ENCODE peak calls at places on chromosomes 13 and 19, in five cellular contexts. L is GM23338, M is suprapubic skin, D is SK-N-MC, Z is breast epithelium. X is an unnamed sample.

GRCh38 chr13:28401303-28402056 is 93.4 kb downstream of the FLT1 start:
- DNase-seq in L (no peak), M (no peak), D (no peak), Z (no peak), X (no peak)

GRCh38 chr19:10701955-10702307 is 692 bp downstream of the QTRT1 start:
- DNase-seq in L (peak), M (no peak), D (no peak), Z (no peak), X (no peak)

GRCh38 chr13:32676242-32676641 is 90.0 kb downstream of the PDS5B start:
- DNase-seq in L (no peak), M (no peak), D (no peak), Z (no peak), X (no peak)

GRCh38 chr19:57759096-57759495 is 10.4 kb upstream of the ZNF586 start:
- DNase-seq in L (no peak), M (no peak), D (no peak), Z (no peak), X (no peak)

GRCh38 chr13:113857531-113858195 is 6.2 kb downstream of the GAS6 start:
- DNase-seq in L (no peak), M (peak), D (no peak), Z (peak), X (no peak)

GRCh38 chr13:37884026-37884425 is 14.5 kb upstream of the TRPC4 start:
- DNase-seq in L (no peak), M (no peak), D (no peak), Z (no peak), X (no peak)

GRCh38 chr19:54415208-54415900 is at the start of gene TTYH1:
- DNase-seq in L (peak), M (no peak), D (no peak), Z (no peak), X (no peak)

GRCh38 chr13:62931901-62932883 is 1516.5 kb upstream of the PCDH20 start:
- DNase-seq in L (no peak), M (no peak), D (no peak), Z (no peak), X (no peak)

GRCh38 chr19:16921766-16922591 is 33.2 kb downstream of the F2RL3 start:
- DNase-seq in L (no peak), M (no peak), D (no peak), Z (no peak), X (no peak)

GRCh38 chr19:41219924-41220567 is 1.0 kb downstream of the AXL start:
- DNase-seq in L (peak), M (no peak), D (no peak), Z (no peak), X (no peak)

GRCh38 chr13:75938811-75939525 is 302.8 kb downstream of the LMO7 start:
- DNase-seq in L (no peak), M (no peak), D (no peak), Z (no peak), X (no peak)

GRCh38 chr13:22081430-22081829 is 410.6 kb downstream of the FGF9 start:
- DNase-seq in L (no peak), M (no peak), D (no peak), Z (no peak), X (no peak)

GRCh38 chr13:41054212-41054877 is 7.0 kb upstream of the WBP4 start:
- DNase-seq in L (peak), M (no peak), D (no peak), Z (no peak), X (no peak)

GRCh38 chr19:8505680-8506401 is 3.4 kb upstream of the PRAM1 start:
- DNase-seq in L (peak), M (peak), D (no peak), Z (peak), X (no peak)

GRCh38 chr13:78660130-78660857 is 1.3 kb upstream of the OBI1 start:
- DNase-seq in L (peak), M (no peak), D (peak), Z (no peak), X (no peak)

GRCh38 chr13:27194209-27194608 is 22.6 kb upstream of the USP12 start:
- DNase-seq in L (no peak), M (no peak), D (no peak), Z (no peak), X (no peak)

GRCh38 chr19:4232614-4233281 is 3.4 kb downstream of the EBI3 start:
- DNase-seq in L (no peak), M (no peak), D (no peak), Z (no peak), X (no peak)

GRCh38 chr13:85650613-85651012 is 148.6 kb downstream of the SLITRK6 start:
- DNase-seq in L (peak), M (no peak), D (no peak), Z (no peak), X (no peak)

GRCh38 chr13:113009743-113010509 is 40.9 kb downstream of the MCF2L start:
- DNase-seq in L (no peak), M (no peak), D (no peak), Z (no peak), X (no peak)

GRCh38 chr13:72145383-72145782 is 278.4 kb upstream of the DACH1 start:
- DNase-seq in L (no peak), M (no peak), D (no peak), Z (no peak), X (no peak)

GRCh38 chr19:34145741-34146202 is 26.5 kb upstream of the LSM14A start:
- DNase-seq in L (peak), M (no peak), D (peak), Z (no peak), X (no peak)

GRCh38 chr13:113920173-113920572 is 53.7 kb downstream of the C13orf46 start:
- DNase-seq in L (no peak), M (peak), D (no peak), Z (no peak), X (no peak)

GRCh38 chr13:27960362-27961226 is 8.5 kb downstream of the CDX2 start:
- DNase-seq in L (peak), M (no peak), D (no peak), Z (peak), X (no peak)

GRCh38 chr13:51785592-51786424 is 18.2 kb downstream of the DHRS12 start:
- DNase-seq in L (no peak), M (peak), D (peak), Z (no peak), X (no peak)

GRCh38 chr19:52494518-52494917 is 33.0 kb upstream of the ZNF808 start:
- DNase-seq in L (no peak), M (no peak), D (no peak), Z (no peak), X (no peak)

GRCh38 chr13:30743319-30744055 is 8.1 kb downstream of the ALOX5AP start:
- DNase-seq in L (no peak), M (no peak), D (no peak), Z (peak), X (peak)

GRCh38 chr13:113916330-113916815 is 52.5 kb upstream of the GAS6 start:
- DNase-seq in L (no peak), M (peak), D (no peak), Z (peak), X (no peak)

GRCh38 chr19:33311326-33311682 is 9.0 kb upstream of the CEBPA start:
- DNase-seq in L (no peak), M (no peak), D (no peak), Z (no peak), X (no peak)

GRCh38 chr19:29760752-29761502 is 45.9 kb upstream of the C19orf12 start:
- DNase-seq in L (no peak), M (no peak), D (no peak), Z (no peak), X (no peak)

GRCh38 chr19:32404939-32405430 is 585 bp upstream of the DPY19L3 start:
- DNase-seq in L (no peak), M (peak), D (no peak), Z (peak), X (no peak)

DNA sequence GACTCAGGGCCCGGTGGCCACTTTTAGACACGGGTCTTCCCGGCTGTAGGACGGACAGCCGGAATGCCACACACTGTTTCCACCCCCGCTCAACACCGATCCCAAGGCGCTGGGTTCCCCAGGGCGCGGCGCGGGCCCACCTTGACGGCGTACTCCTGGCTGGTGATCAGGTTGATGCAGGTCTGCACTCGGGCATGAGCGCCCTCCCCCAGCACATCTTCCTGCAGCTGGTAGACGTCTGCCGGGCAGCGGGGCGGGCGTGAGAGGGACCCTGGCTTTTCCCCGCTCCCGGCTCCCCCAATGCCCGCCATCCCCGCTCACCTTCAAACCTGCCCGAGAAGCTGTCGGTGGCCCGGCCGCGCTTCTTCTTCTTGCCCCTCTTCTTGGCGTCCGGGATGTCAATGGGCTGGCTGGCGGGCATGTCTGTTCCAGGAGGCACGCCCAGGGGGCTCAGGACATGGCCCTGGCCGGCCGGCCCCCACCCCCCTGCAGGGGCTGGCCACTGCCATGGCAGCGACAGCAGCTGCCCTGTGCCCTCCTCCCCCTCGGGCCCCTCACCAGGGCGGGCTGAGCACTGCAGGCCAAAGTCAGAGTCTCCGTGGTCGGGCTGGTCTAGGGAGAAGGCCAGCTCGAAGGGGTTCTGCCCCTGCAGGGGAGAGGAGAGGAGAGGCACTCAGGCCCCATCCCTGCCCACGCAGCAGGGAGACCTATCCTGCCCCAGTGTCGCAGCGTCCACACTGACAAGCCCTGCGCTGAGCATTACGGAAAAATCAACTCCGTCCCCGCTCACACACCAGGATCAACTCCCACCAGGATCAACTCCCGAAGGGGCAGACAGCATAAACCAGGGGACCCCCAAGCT is 4.8 kb downstream of the MKNK2 start:
- DNase-seq in L (no peak), M (no peak), D (no peak), Z (no peak), X (no peak)
- TF ChIP-seq POLR2AphosphoS5 in L (no peak), M (no peak), D (no peak), Z (no peak), X (no peak)

GRCh38 chr13:110628477-110628793 is 13.1 kb downstream of the NAXD start:
- DNase-seq in L (no peak), M (no peak), D (no peak), Z (no peak), X (no peak)

GRCh38 chr13:110629735-110630134 is 14.4 kb downstream of the NAXD start:
- DNase-seq in L (no peak), M (no peak), D (no peak), Z (no peak), X (no peak)

GRCh38 chr13:110627761-110628476 is 12.6 kb downstream of the NAXD start:
- DNase-seq in L (no peak), M (no peak), D (no peak), Z (no peak), X (no peak)

GRCh38 chr13:110628952-110629701 is 13.8 kb downstream of the NAXD start:
- DNase-seq in L (no peak), M (no peak), D (no peak), Z (no peak), X (no peak)

DNA sequence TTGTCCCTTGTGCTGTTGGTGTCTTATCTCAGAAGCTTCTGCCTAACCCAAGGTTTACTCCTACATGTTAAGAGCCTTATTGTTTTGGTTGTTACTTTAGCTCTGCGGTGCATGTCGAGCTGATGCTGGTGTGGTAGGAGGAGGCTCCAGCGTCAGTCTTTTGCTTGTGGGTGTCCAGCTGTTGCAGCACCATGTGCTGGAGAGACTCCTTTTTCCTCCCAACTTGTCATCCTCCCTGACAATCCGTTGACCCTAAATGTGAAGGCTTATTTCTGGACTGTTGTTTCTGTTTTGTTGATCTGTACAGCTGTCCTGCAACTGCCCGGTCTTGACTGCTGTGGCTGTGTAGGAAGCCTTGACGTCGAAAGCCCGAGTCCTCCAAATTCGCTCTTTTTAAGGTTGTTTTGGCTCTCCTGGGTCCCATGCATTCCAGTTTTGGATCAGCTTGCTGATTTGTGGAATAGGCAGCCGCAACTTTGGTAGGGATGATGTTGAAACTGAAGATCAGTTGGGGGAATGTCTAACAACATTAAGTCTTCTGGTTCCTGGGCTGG is 15.3 kb downstream of the NAXD start:
- DNase-seq in L (no peak), M (peak), D (no peak), Z (no peak), X (no peak)
- TF ChIP-seq POLR2AphosphoS5 in L (no peak), M (no peak), D (no peak), Z (no peak), X (no peak)

GRCh38 chr19:35727053-35727955 is 9.5 kb downstream of the KMT2B start:
- DNase-seq in L (no peak), M (no peak), D (no peak), Z (no peak), X (no peak)
- TF ChIP-seq POLR2AphosphoS5 in L (no peak), M (no peak), D (no peak), Z (no peak), X (no peak)

GRCh38 chr19:14782978-14783545 is 4.7 kb upstream of the ADGRE2 start:
- DNase-seq in L (no peak), M (no peak), D (no peak), Z (no peak), X (no peak)

GRCh38 chr19:14786421-14786851 is 8.1 kb upstream of the ADGRE2 start:
- DNase-seq in L (peak), M (no peak), D (peak), Z (no peak), X (no peak)
- TF ChIP-seq POLR2AphosphoS5 in L (no peak), M (no peak), D (no peak), Z (peak), X (no peak)

X was measured in Panc1.